ENCODE peak calls at places on chromosome 7, in six cellular contexts. A is occipital lobe; D is stimulated activated CD4-positive, alpha-beta T cell treated with anti-CD3 and anti-CD28 coated beads, TNF-alpha, amount 100 ng/mL, for 4 hours; P is endothelial cell; G is myocyte; Q is activated T-helper 1 cell treated with Interleukin-2 at 50 U/mL for 16 hours. C is an unnamed sample.

GRCh38 chr7:139990142-139990535 is 72.6 kb downstream of the PARP12 start:
- DNase-seq in A (no peak), D (no peak), P (no peak), G (no peak), Q (no peak), C (no peak)

GRCh38 chr7:90666186-90666585 is 70.1 kb downstream of the CDK14 start:
- DNase-seq in A (no peak), D (no peak), P (no peak), G (no peak), Q (no peak), C (no peak)

GRCh38 chr7:100803398-100804161 is 23.7 kb downstream of the EPHB4 start:
- DNase-seq in A (peak), D (no peak), P (peak), G (peak), Q (no peak), C (peak)

GRCh38 chr7:108079291-108080057 is 50.7 kb downstream of the LAMB4 start:
- DNase-seq in A (no peak), D (no peak), P (no peak), G (no peak), Q (no peak), C (peak)

GRCh38 chr7:129831424-129832058 is 121.2 kb downstream of the UBE2H start:
- DNase-seq in A (no peak), D (no peak), P (no peak), G (peak), Q (no peak), C (peak)

GRCh38 chr7:109890622-109891021 is 1200.3 kb upstream of the LRRN3 start:
- DNase-seq in A (no peak), D (no peak), P (no peak), G (no peak), Q (no peak), C (no peak)

GRCh38 chr7:16652888-16653287 is 6.9 kb downstream of the BZW2 start:
- DNase-seq in A (no peak), D (no peak), P (no peak), G (no peak), Q (no peak), C (no peak)

GRCh38 chr7:127918130-127918529 is 113.1 kb downstream of the LRRC4 start:
- DNase-seq in A (no peak), D (no peak), P (no peak), G (no peak), Q (no peak), C (no peak)

GRCh38 chr7:149126662-149127321 is 668 bp upstream of the ZNF425 start:
- DNase-seq in A (peak), D (peak), P (peak), G (peak), Q (peak), C (no peak)

GRCh38 chr7:130919316-130920103 is 185.5 kb upstream of the KLF14 start:
- DNase-seq in A (no peak), D (no peak), P (no peak), G (no peak), Q (no peak), C (no peak)

GRCh38 chr7:139645572-139646523 is 122.4 kb downstream of the CLEC2L start:
- DNase-seq in A (peak), D (peak), P (peak), G (peak), Q (peak), C (peak)

GRCh38 chr7:149261829-149262617 is at the start of gene ZNF783:
- DNase-seq in A (peak), D (peak), P (peak), G (peak), Q (peak), C (peak)

GRCh38 chr7:95411036-95411435 is 14.9 kb upstream of the PON3 start:
- DNase-seq in A (no peak), D (no peak), P (no peak), G (peak), Q (no peak), C (peak)

GRCh38 chr7:26454180-26454579 is 162.5 kb downstream of the SNX10 start:
- DNase-seq in A (no peak), D (no peak), P (no peak), G (no peak), Q (no peak), C (no peak)

GRCh38 chr7:116633131-116633988 is 38.6 kb upstream of the MET start:
- DNase-seq in A (no peak), D (no peak), P (no peak), G (peak), Q (no peak), C (peak)

GRCh38 chr7:158227258-158227657 is 360.4 kb downstream of the PTPRN2 start:
- DNase-seq in A (no peak), D (no peak), P (no peak), G (no peak), Q (no peak), C (no peak)

GRCh38 chr7:27095897-27096755 is at the start of gene HOXA1:
- DNase-seq in A (no peak), D (peak), P (peak), G (peak), Q (peak), C (peak)

GRCh38 chr7:110448918-110449317 is 642.0 kb upstream of the LRRN3 start:
- DNase-seq in A (no peak), D (no peak), P (no peak), G (no peak), Q (no peak), C (no peak)

GRCh38 chr7:6436385-6436685 is 11.4 kb downstream of the DAGLB start:
- DNase-seq in A (no peak), D (no peak), P (no peak), G (no peak), Q (no peak), C (no peak)

GRCh38 chr7:29480934-29481625 is 82.6 kb upstream of the PRR15 start:
- DNase-seq in A (no peak), D (no peak), P (no peak), G (no peak), Q (no peak), C (no peak)

GRCh38 chr7:28041508-28042314 is 138.9 kb downstream of the JAZF1 start:
- DNase-seq in A (no peak), D (no peak), P (no peak), G (peak), Q (no peak), C (peak)

GRCh38 chr7:110698576-110698975 is 392.4 kb upstream of the LRRN3 start:
- DNase-seq in A (no peak), D (no peak), P (no peak), G (no peak), Q (no peak), C (no peak)

GRCh38 chr7:151756076-151756731 is 120.7 kb downstream of the PRKAG2 start:
- DNase-seq in A (no peak), D (peak), P (no peak), G (no peak), Q (peak), C (no peak)

GRCh38 chr7:150586068-150586777 is 19.0 kb downstream of the GIMAP4 start:
- DNase-seq in A (no peak), D (no peak), P (no peak), G (no peak), Q (no peak), C (no peak)

GRCh38 chr7:78437118-78437517 is 638.5 kb downstream of the PHTF2 start:
- DNase-seq in A (no peak), D (no peak), P (no peak), G (peak), Q (no peak), C (peak)

GRCh38 chr7:70797109-70797514 is 334.8 kb upstream of the GALNT17 start:
- DNase-seq in A (no peak), D (no peak), P (no peak), G (no peak), Q (no peak), C (no peak)

GRCh38 chr7:148944935-148945934 is 61.1 kb upstream of the EZH2 start:
- DNase-seq in A (no peak), D (no peak), P (no peak), G (peak), Q (no peak), C (peak)

GRCh38 chr7:67917118-67917755 is 920.6 kb downstream of the TYW1 start:
- DNase-seq in A (no peak), D (no peak), P (no peak), G (no peak), Q (no peak), C (no peak)

GRCh38 chr7:158375034-158375433 is 212.6 kb downstream of the PTPRN2 start:
- DNase-seq in A (no peak), D (no peak), P (no peak), G (no peak), Q (no peak), C (no peak)

GRCh38 chr7:150973571-150974451 is 4.3 kb downstream of the KCNH2 start:
- DNase-seq in A (no peak), D (no peak), P (no peak), G (no peak), Q (peak), C (no peak)

GRCh38 chr7:129093867-129094456 is 39.1 kb upstream of the TNPO3 start:
- DNase-seq in A (no peak), D (no peak), P (no peak), G (no peak), Q (no peak), C (no peak)

GRCh38 chr7:27200761-27201230 is 905 bp upstream of the HOXA13 start:
- DNase-seq in A (no peak), D (no peak), P (no peak), G (no peak), Q (no peak), C (no peak)

GRCh38 chr7:73801577-73801976 is 29.2 kb upstream of the CLDN4 start:
- DNase-seq in A (no peak), D (no peak), P (no peak), G (no peak), Q (no peak), C (no peak)

GRCh38 chr7:42625391-42625790 is 286.5 kb downstream of the C7orf25 start:
- DNase-seq in A (no peak), D (no peak), P (no peak), G (no peak), Q (no peak), C (no peak)

GRCh38 chr7:139574618-139575337 is 51.3 kb downstream of the CLEC2L start:
- DNase-seq in A (no peak), D (no peak), P (no peak), G (peak), Q (no peak), C (no peak)

GRCh38 chr7:142587578-142588191 is 161.6 kb upstream of the PRSS1 start:
- DNase-seq in A (no peak), D (no peak), P (peak), G (peak), Q (no peak), C (no peak)